ENCODE peak calls at places on chromosomes 3 and 15, in six cellular contexts. One of them, this sample, is unnamed.

GRCh38 chr3:178284180-178284579 is 252.1 kb upstream of the KCNMB2 start:
- DNase-seq in neural progenitor cell: no peak
- DNase-seq in tibial nerve: no peak
- DNase-seq in bronchial epithelial cell: no peak
- DNase-seq in PC-9: no peak
- DNase-seq in keratinocyte: no peak
- DNase-seq in this sample: no peak

GRCh38 chr15:87631775-87632174 is 624.8 kb downstream of the NTRK3 start:
- DNase-seq in neural progenitor cell: no peak
- DNase-seq in tibial nerve: no peak
- DNase-seq in bronchial epithelial cell: no peak
- DNase-seq in PC-9: no peak
- DNase-seq in keratinocyte: no peak
- DNase-seq in this sample: no peak

GRCh38 chr3:195825191-195825588 is 13.5 kb upstream of the MUC4 start:
- DNase-seq in neural progenitor cell: no peak
- DNase-seq in tibial nerve: no peak
- DNase-seq in bronchial epithelial cell: no peak
- DNase-seq in PC-9: no peak
- DNase-seq in keratinocyte: no peak
- DNase-seq in this sample: no peak

GRCh38 chr15:70258369-70259029 is 160.8 kb upstream of the TLE3 start:
- DNase-seq in neural progenitor cell: no peak
- DNase-seq in tibial nerve: no peak
- DNase-seq in bronchial epithelial cell: no peak
- DNase-seq in PC-9: no peak
- DNase-seq in keratinocyte: no peak
- DNase-seq in this sample: no peak

GRCh38 chr15:61655881-61656280 is 404.4 kb downstream of the VPS13C start:
- DNase-seq in neural progenitor cell: no peak
- DNase-seq in tibial nerve: no peak
- DNase-seq in bronchial epithelial cell: no peak
- DNase-seq in PC-9: no peak
- DNase-seq in keratinocyte: no peak
- DNase-seq in this sample: no peak

GRCh38 chr3:73045391-73045790 is 16.1 kb upstream of the EBLN2 start:
- DNase-seq in neural progenitor cell: no peak
- DNase-seq in tibial nerve: no peak
- DNase-seq in bronchial epithelial cell: peak
- DNase-seq in PC-9: no peak
- DNase-seq in keratinocyte: no peak
- DNase-seq in this sample: no peak

GRCh38 chr3:66441692-66442091 is 59.1 kb downstream of the LRIG1 start:
- DNase-seq in neural progenitor cell: no peak
- DNase-seq in tibial nerve: no peak
- DNase-seq in bronchial epithelial cell: no peak
- DNase-seq in PC-9: no peak
- DNase-seq in keratinocyte: no peak
- DNase-seq in this sample: no peak

GRCh38 chr3:66017084-66017990 is 21.4 kb downstream of the MAGI1 start:
- DNase-seq in neural progenitor cell: no peak
- DNase-seq in tibial nerve: no peak
- DNase-seq in bronchial epithelial cell: no peak
- DNase-seq in PC-9: no peak
- DNase-seq in keratinocyte: no peak
- DNase-seq in this sample: no peak

GRCh38 chr3:187207624-187208023 is 10.3 kb downstream of the RTP1 start:
- DNase-seq in neural progenitor cell: no peak
- DNase-seq in tibial nerve: no peak
- DNase-seq in bronchial epithelial cell: no peak
- DNase-seq in PC-9: no peak
- DNase-seq in keratinocyte: no peak
- DNase-seq in this sample: no peak

GRCh38 chr3:142931222-142931621 is 32.3 kb downstream of the PAQR9 start:
- DNase-seq in neural progenitor cell: no peak
- DNase-seq in tibial nerve: no peak
- DNase-seq in bronchial epithelial cell: peak
- DNase-seq in PC-9: no peak
- DNase-seq in keratinocyte: no peak
- DNase-seq in this sample: no peak

GRCh38 chr3:38985581-38985980 is 66.2 kb downstream of the SCN11A start:
- DNase-seq in neural progenitor cell: no peak
- DNase-seq in tibial nerve: no peak
- DNase-seq in bronchial epithelial cell: peak
- DNase-seq in PC-9: no peak
- DNase-seq in keratinocyte: no peak
- DNase-seq in this sample: peak

GRCh38 chr3:104005815-104006214 is 1360.9 kb upstream of the ALCAM start:
- DNase-seq in neural progenitor cell: no peak
- DNase-seq in tibial nerve: no peak
- DNase-seq in bronchial epithelial cell: peak
- DNase-seq in PC-9: no peak
- DNase-seq in keratinocyte: no peak
- DNase-seq in this sample: no peak

GRCh38 chr3:197463279-197463678 is 92.5 kb downstream of the BDH1 start:
- DNase-seq in neural progenitor cell: no peak
- DNase-seq in tibial nerve: no peak
- DNase-seq in bronchial epithelial cell: no peak
- DNase-seq in PC-9: peak
- DNase-seq in keratinocyte: no peak
- DNase-seq in this sample: no peak

GRCh38 chr3:52176188-52176752 is 21.7 kb upstream of the ALAS1 start:
- DNase-seq in neural progenitor cell: no peak
- DNase-seq in tibial nerve: no peak
- DNase-seq in bronchial epithelial cell: no peak
- DNase-seq in PC-9: no peak
- DNase-seq in keratinocyte: no peak
- DNase-seq in this sample: no peak

GRCh38 chr3:31670136-31670535 is 137.4 kb downstream of the STT3B start:
- DNase-seq in neural progenitor cell: no peak
- DNase-seq in tibial nerve: no peak
- DNase-seq in bronchial epithelial cell: no peak
- DNase-seq in PC-9: no peak
- DNase-seq in keratinocyte: no peak
- DNase-seq in this sample: no peak

GRCh38 chr15:57235865-57236264 is 140.4 kb upstream of the CGNL1 start:
- DNase-seq in neural progenitor cell: peak
- DNase-seq in tibial nerve: no peak
- DNase-seq in bronchial epithelial cell: no peak
- DNase-seq in PC-9: no peak
- DNase-seq in keratinocyte: no peak
- DNase-seq in this sample: peak

GRCh38 chr15:95624100-95624499 is 706.4 kb upstream of the NR2F2 start:
- DNase-seq in neural progenitor cell: no peak
- DNase-seq in tibial nerve: no peak
- DNase-seq in bronchial epithelial cell: no peak
- DNase-seq in PC-9: no peak
- DNase-seq in keratinocyte: no peak
- DNase-seq in this sample: no peak

GRCh38 chr15:50024183-50024795 is 94.7 kb downstream of the ATP8B4 start:
- DNase-seq in neural progenitor cell: no peak
- DNase-seq in tibial nerve: no peak
- DNase-seq in bronchial epithelial cell: no peak
- DNase-seq in PC-9: no peak
- DNase-seq in keratinocyte: no peak
- DNase-seq in this sample: no peak

GRCh38 chr15:98954411-98954810 is 53.2 kb downstream of the PGPEP1L start:
- DNase-seq in neural progenitor cell: no peak
- DNase-seq in tibial nerve: peak
- DNase-seq in bronchial epithelial cell: no peak
- DNase-seq in PC-9: no peak
- DNase-seq in keratinocyte: no peak
- DNase-seq in this sample: peak

GRCh38 chr3:42264399-42265058 is 1.5 kb downstream of the CCK start:
- DNase-seq in neural progenitor cell: no peak
- DNase-seq in tibial nerve: no peak
- DNase-seq in bronchial epithelial cell: peak
- DNase-seq in PC-9: peak
- DNase-seq in keratinocyte: peak
- DNase-seq in this sample: peak

GRCh38 chr3:120173056-120173675 is 78.9 kb upstream of the GSK3B start:
- DNase-seq in neural progenitor cell: no peak
- DNase-seq in tibial nerve: no peak
- DNase-seq in bronchial epithelial cell: no peak
- DNase-seq in PC-9: no peak
- DNase-seq in keratinocyte: no peak
- DNase-seq in this sample: no peak

GRCh38 chr3:126972866-126973265 is 10.0 kb upstream of the PLXNA1 start:
- DNase-seq in neural progenitor cell: no peak
- DNase-seq in tibial nerve: no peak
- DNase-seq in bronchial epithelial cell: no peak
- DNase-seq in PC-9: no peak
- DNase-seq in keratinocyte: no peak
- DNase-seq in this sample: no peak

GRCh38 chr15:69225355-69226027 is 65.1 kb downstream of the GLCE start:
- DNase-seq in neural progenitor cell: peak
- DNase-seq in tibial nerve: no peak
- DNase-seq in bronchial epithelial cell: peak
- DNase-seq in PC-9: peak
- DNase-seq in keratinocyte: no peak
- DNase-seq in this sample: no peak

GRCh38 chr3:24832878-24833277 is 338.2 kb upstream of the THRB start:
- DNase-seq in neural progenitor cell: no peak
- DNase-seq in tibial nerve: no peak
- DNase-seq in bronchial epithelial cell: peak
- DNase-seq in PC-9: no peak
- DNase-seq in keratinocyte: no peak
- DNase-seq in this sample: peak

GRCh38 chr15:58469432-58470353 is 37.9 kb downstream of the LIPC start:
- DNase-seq in neural progenitor cell: peak
- DNase-seq in tibial nerve: no peak
- DNase-seq in bronchial epithelial cell: peak
- DNase-seq in PC-9: peak
- DNase-seq in keratinocyte: peak
- DNase-seq in this sample: peak

GRCh38 chr3:6437631-6438030 is 423.3 kb upstream of the GRM7 start:
- DNase-seq in neural progenitor cell: no peak
- DNase-seq in tibial nerve: no peak
- DNase-seq in bronchial epithelial cell: no peak
- DNase-seq in PC-9: no peak
- DNase-seq in keratinocyte: no peak
- DNase-seq in this sample: no peak

GRCh38 chr3:19506171-19506570 is 357.9 kb downstream of the KCNH8 start:
- DNase-seq in neural progenitor cell: no peak
- DNase-seq in tibial nerve: no peak
- DNase-seq in bronchial epithelial cell: no peak
- DNase-seq in PC-9: no peak
- DNase-seq in keratinocyte: no peak
- DNase-seq in this sample: no peak

GRCh38 chr15:46918462-46919125 is 798.7 kb upstream of the SEMA6D start:
- DNase-seq in neural progenitor cell: no peak
- DNase-seq in tibial nerve: no peak
- DNase-seq in bronchial epithelial cell: no peak
- DNase-seq in PC-9: no peak
- DNase-seq in keratinocyte: no peak
- DNase-seq in this sample: no peak

GRCh38 chr3:468172-468571 is 271.6 kb downstream of the CHL1 start:
- DNase-seq in neural progenitor cell: peak
- DNase-seq in tibial nerve: no peak
- DNase-seq in bronchial epithelial cell: peak
- DNase-seq in PC-9: no peak
- DNase-seq in keratinocyte: no peak
- DNase-seq in this sample: no peak

GRCh38 chr3:14811733-14812132 is 7.0 kb upstream of the FGD5 start:
- DNase-seq in neural progenitor cell: no peak
- DNase-seq in tibial nerve: no peak
- DNase-seq in bronchial epithelial cell: no peak
- DNase-seq in PC-9: no peak
- DNase-seq in keratinocyte: no peak
- DNase-seq in this sample: no peak
- H3K4me3 ChIP-seq in neural progenitor cell: peak
- H3K4me3 ChIP-seq in tibial nerve: peak
- H3K4me3 ChIP-seq in bronchial epithelial cell: no peak
- H3K4me3 ChIP-seq in PC-9: no peak
- H3K4me3 ChIP-seq in keratinocyte: no peak
- H3K4me3 ChIP-seq in this sample: no peak

GRCh38 chr15:100737214-100737613 is 134.8 kb downstream of the ASB7 start:
- DNase-seq in neural progenitor cell: peak
- DNase-seq in tibial nerve: no peak
- DNase-seq in bronchial epithelial cell: no peak
- DNase-seq in PC-9: no peak
- DNase-seq in keratinocyte: no peak
- DNase-seq in this sample: no peak

GRCh38 chr15:100735654-100736053 is 133.3 kb downstream of the ASB7 start:
- DNase-seq in neural progenitor cell: no peak
- DNase-seq in tibial nerve: no peak
- DNase-seq in bronchial epithelial cell: no peak
- DNase-seq in PC-9: no peak
- DNase-seq in keratinocyte: no peak
- DNase-seq in this sample: no peak

GRCh38 chr15:100738614-100739013 is 136.2 kb downstream of the ASB7 start:
- DNase-seq in neural progenitor cell: no peak
- DNase-seq in tibial nerve: no peak
- DNase-seq in bronchial epithelial cell: no peak
- DNase-seq in PC-9: no peak
- DNase-seq in keratinocyte: no peak
- DNase-seq in this sample: no peak

GRCh38 chr15:100734606-100735005 is 132.2 kb downstream of the ASB7 start:
- DNase-seq in neural progenitor cell: no peak
- DNase-seq in tibial nerve: no peak
- DNase-seq in bronchial epithelial cell: no peak
- DNase-seq in PC-9: no peak
- DNase-seq in keratinocyte: no peak
- DNase-seq in this sample: no peak

GRCh38 chr15:100740105-100740504 is 137.7 kb downstream of the ASB7 start:
- DNase-seq in neural progenitor cell: no peak
- DNase-seq in tibial nerve: no peak
- DNase-seq in bronchial epithelial cell: no peak
- DNase-seq in PC-9: no peak
- DNase-seq in keratinocyte: no peak
- DNase-seq in this sample: no peak
- TF ChIP-seq CTCF in neural progenitor cell: no peak
- TF ChIP-seq CTCF in tibial nerve: no peak
- TF ChIP-seq CTCF in bronchial epithelial cell: no peak
- TF ChIP-seq CTCF in PC-9: no peak
- TF ChIP-seq CTCF in keratinocyte: no peak
- TF ChIP-seq CTCF in this sample: no peak

GRCh38 chr3:71203727-71204488 is 379.6 kb downstream of the FOXP1 start:
- DNase-seq in neural progenitor cell: no peak
- DNase-seq in tibial nerve: no peak
- DNase-seq in bronchial epithelial cell: no peak
- DNase-seq in PC-9: no peak
- DNase-seq in keratinocyte: no peak
- DNase-seq in this sample: no peak
- H3K4me3 ChIP-seq in neural progenitor cell: no peak
- H3K4me3 ChIP-seq in tibial nerve: no peak
- H3K4me3 ChIP-seq in bronchial epithelial cell: no peak
- H3K4me3 ChIP-seq in PC-9: no peak
- H3K4me3 ChIP-seq in keratinocyte: no peak
- H3K4me3 ChIP-seq in this sample: no peak

GRCh38 chr15:80042568-80042967 is 16.9 kb upstream of the ZFAND6 start:
- DNase-seq in neural progenitor cell: no peak
- DNase-seq in tibial nerve: no peak
- DNase-seq in bronchial epithelial cell: no peak
- DNase-seq in PC-9: no peak
- DNase-seq in keratinocyte: no peak
- DNase-seq in this sample: no peak

GRCh38 chr15:80036067-80036466 is 23.4 kb upstream of the ZFAND6 start:
- DNase-seq in neural progenitor cell: no peak
- DNase-seq in tibial nerve: no peak
- DNase-seq in bronchial epithelial cell: no peak
- DNase-seq in PC-9: no peak
- DNase-seq in keratinocyte: no peak
- DNase-seq in this sample: no peak

GRCh38 chr15:80041497-80042253 is 17.8 kb upstream of the ZFAND6 start:
- DNase-seq in neural progenitor cell: no peak
- DNase-seq in tibial nerve: no peak
- DNase-seq in bronchial epithelial cell: no peak
- DNase-seq in PC-9: no peak
- DNase-seq in keratinocyte: no peak
- DNase-seq in this sample: no peak
- TF ChIP-seq CTCF in neural progenitor cell: no peak
- TF ChIP-seq CTCF in tibial nerve: no peak
- TF ChIP-seq CTCF in bronchial epithelial cell: no peak
- TF ChIP-seq CTCF in PC-9: no peak
- TF ChIP-seq CTCF in keratinocyte: no peak
- TF ChIP-seq CTCF in this sample: no peak

This sample was measured in brain microvascular endothelial cell.